ENCODE peak calls at places on chromosomes 13 and 19, in eight cellular contexts. M is A549, P is tibial nerve, U is stomach, T is transverse colon, I is ovary, W is K562, V is H1. Y is an unnamed sample.

GRCh38 chr19:16473875-16474397 is 2.2 kb upstream of the EPS15L1 start:
- DNase-seq in M (no peak), P (no peak), U (peak; percentile 55), T (no peak), I (no peak), W (no peak), V (no peak), Y (no peak)

GRCh38 chr19:13764101-13764807 is at the start of gene MRI1:
- DNase-seq in M (peak; percentile 40), P (peak; percentile 64), U (peak; percentile 82), T (peak; percentile 83), I (peak; percentile 93), W (peak; percentile 91), V (peak; percentile 72), Y (peak; percentile 92)

GRCh38 chr13:40145139-40145538 is 489.7 kb downstream of the COG6 start:
- DNase-seq in M (no peak), P (no peak), U (no peak), T (no peak), I (no peak), W (no peak), V (no peak), Y (no peak)

GRCh38 chr19:39595950-39596349 is 6.4 kb upstream of the LGALS13 start:
- DNase-seq in M (no peak), P (no peak), U (no peak), T (no peak), I (no peak), W (no peak), V (no peak), Y (no peak)

GRCh38 chr13:49062297-49062896 is 86.7 kb downstream of the FNDC3A start:
- DNase-seq in M (no peak), P (no peak), U (no peak), T (no peak), I (no peak), W (peak; percentile 14), V (no peak), Y (no peak)

GRCh38 chr19:51365211-51366049 is 758 bp downstream of the ETFB start:
- DNase-seq in M (peak; percentile 63), P (peak; percentile 22), U (peak; percentile 29), T (peak; percentile 45), I (peak; percentile 50), W (no peak), V (no peak), Y (peak; percentile 73)

GRCh38 chr13:98960331-98961203 is 17.3 kb downstream of the DOCK9 start:
- DNase-seq in M (no peak), P (no peak), U (no peak), T (no peak), I (no peak), W (no peak), V (no peak), Y (no peak)

GRCh38 chr13:85509512-85509911 is 289.7 kb downstream of the SLITRK6 start:
- DNase-seq in M (peak; percentile 73), P (no peak), U (no peak), T (no peak), I (no peak), W (no peak), V (no peak), Y (no peak)

GRCh38 chr13:111555268-111555633 is 234.8 kb downstream of the TEX29 start:
- DNase-seq in M (no peak), P (no peak), U (no peak), T (no peak), I (no peak), W (no peak), V (no peak), Y (no peak)

GRCh38 chr13:47437411-47437810 is 540.6 kb upstream of the HTR2A start:
- DNase-seq in M (no peak), P (no peak), U (no peak), T (no peak), I (no peak), W (no peak), V (no peak), Y (no peak)

GRCh38 chr19:9834726-9835506 is at the start of gene PIN1:
- DNase-seq in M (peak; percentile 96), P (peak; percentile 99), U (peak; percentile 100), T (peak; percentile 100), I (peak; percentile 99), W (peak; percentile 99), V (peak; percentile 98), Y (peak; percentile 99)
- TF ChIP-seq CTCF in M (no peak), P (peak; percentile 67), U (peak; percentile 44), T (peak; percentile 62), I (peak; percentile 85), W (peak; percentile 65), V (peak; percentile 63), Y (no peak)

DNA sequence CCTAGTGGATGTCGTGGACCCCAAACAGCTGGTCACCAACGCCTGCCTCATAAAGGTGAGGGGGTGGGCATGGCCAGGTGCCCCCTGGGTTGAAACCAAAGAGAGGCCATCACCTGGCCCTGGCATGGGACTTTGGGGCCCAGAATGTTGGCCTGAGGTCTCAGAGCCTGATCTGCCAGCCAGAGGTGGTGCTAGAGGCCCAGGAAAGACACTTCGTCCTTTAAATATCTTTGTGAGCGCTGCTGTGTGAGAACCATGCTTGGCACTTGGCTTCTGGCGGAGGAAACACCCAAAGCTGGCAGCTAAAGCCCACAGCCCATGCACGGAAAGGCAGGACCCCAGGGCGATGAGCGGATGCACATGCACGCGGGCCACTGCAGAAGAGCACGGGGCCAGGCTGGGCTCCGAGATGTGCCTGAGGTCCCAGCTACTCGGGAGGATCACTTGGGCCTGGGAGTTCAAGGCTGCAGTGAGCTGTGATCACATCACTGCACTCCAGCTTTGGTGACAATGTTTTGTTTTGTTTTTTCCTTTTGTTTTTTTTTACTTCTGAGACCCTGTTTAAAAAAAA is 4.3 kb upstream of the ADM5 start:
- DNase-seq in M (no peak), P (no peak), U (no peak), T (no peak), I (no peak), W (no peak), V (no peak), Y (no peak)
- TF ChIP-seq EP300 in M (no peak), P (no peak), U (no peak), T (no peak), I (no peak), W (no peak), V (no peak), Y (no peak)

GRCh38 chr13:30617315-30618185 is at the start of gene USPL1:
- DNase-seq in M (peak; percentile 99), P (peak; percentile 95), U (peak; percentile 98), T (peak; percentile 99), I (peak; percentile 98), W (peak; percentile 89), V (peak; percentile 94), Y (peak; percentile 99)
- TF ChIP-seq CTCF in M (no peak), P (peak; percentile 92), U (peak; percentile 62), T (peak; percentile 36), I (peak; percentile 80), W (peak; percentile 6), V (peak; percentile 12), Y (no peak)

GRCh38 chr19:4645718-4646117 is 6.4 kb downstream of the TNFAIP8L1 start:
- DNase-seq in M (no peak), P (no peak), U (no peak), T (no peak), I (no peak), W (no peak), V (no peak), Y (no peak)
- TF ChIP-seq EP300 in M (no peak), P (no peak), U (no peak), T (no peak), I (no peak), W (no peak), V (no peak), Y (no peak)

GRCh38 chr19:38417544-38418506 is 8.2 kb downstream of the RASGRP4 start:
- DNase-seq in M (peak; percentile 74), P (peak; percentile 11), U (peak; percentile 63), T (peak; percentile 75), I (peak; percentile 44), W (peak; percentile 86), V (peak; percentile 95), Y (peak; percentile 80)
- TF ChIP-seq CTCF in M (no peak), P (no peak), U (no peak), T (peak; percentile 7), I (no peak), W (no peak), V (no peak), Y (no peak)

DNA sequence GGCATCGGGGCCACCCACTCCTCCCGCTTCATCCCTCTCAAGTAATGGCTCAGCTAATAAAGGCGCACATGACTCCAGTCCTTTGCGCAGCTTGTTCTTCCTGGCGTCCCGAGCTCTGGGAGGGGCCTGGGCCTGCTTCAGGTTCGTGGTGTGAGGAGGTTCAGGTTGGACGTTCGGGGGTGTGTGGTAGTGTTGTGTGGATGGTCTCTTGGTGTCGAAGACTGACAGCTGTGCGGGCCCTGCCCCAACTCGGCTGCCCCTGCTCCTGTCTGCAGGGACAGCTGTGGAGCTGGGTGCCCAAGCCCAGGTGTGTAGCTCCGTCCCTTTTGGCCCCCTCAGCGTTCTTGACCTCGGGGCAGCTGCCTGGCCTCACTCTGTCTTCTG is 2.2 kb downstream of the RPS15 start:
- DNase-seq in M (no peak), P (no peak), U (no peak), T (no peak), I (peak; percentile 34), W (no peak), V (no peak), Y (no peak)
- TF ChIP-seq EP300 in M (no peak), P (no peak), U (no peak), T (no peak), I (no peak), W (no peak), V (no peak), Y (no peak)

GRCh38 chr13:45742985-45743384 is 40.9 kb downstream of the CBY2 start:
- DNase-seq in M (no peak), P (no peak), U (no peak), T (no peak), I (no peak), W (no peak), V (no peak), Y (no peak)

DNA sequence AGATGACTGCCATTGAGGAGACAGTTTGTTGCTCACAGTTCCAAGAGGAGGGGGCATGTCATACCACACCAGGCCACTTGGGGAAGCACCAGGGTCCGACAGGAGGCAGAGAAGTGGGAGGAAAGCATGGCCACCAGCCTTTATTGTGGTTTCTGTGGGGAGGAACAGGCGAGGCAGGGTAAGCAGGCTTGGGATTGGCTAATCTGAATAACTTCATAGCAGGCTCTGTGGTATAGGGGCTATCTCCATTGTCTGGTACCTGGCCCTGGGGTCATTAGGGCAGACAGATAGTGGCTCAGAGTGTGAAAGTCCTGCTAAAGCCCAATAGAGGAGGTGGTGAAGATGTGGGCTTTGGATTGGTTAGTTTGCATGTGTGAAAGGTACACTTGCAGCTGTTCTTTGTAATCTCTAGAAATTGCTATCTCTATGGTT is 35.5 kb downstream of the CBY2 start:
- DNase-seq in M (peak; percentile 8), P (no peak), U (no peak), T (no peak), I (no peak), W (peak; percentile 20), V (peak; percentile 71), Y (no peak)
- TF ChIP-seq CTCF in M (no peak), P (no peak), U (no peak), T (no peak), I (no peak), W (peak; percentile 64), V (peak; percentile 74), Y (no peak)

GRCh38 chr13:21435710-21436151 is 23.4 kb downstream of the ZDHHC20 start:
- DNase-seq in M (peak; percentile 58), P (peak; percentile 56), U (peak; percentile 68), T (peak; percentile 63), I (no peak), W (peak; percentile 69), V (no peak), Y (peak; percentile 63)
- TF ChIP-seq EP300 in M (no peak), P (peak; percentile 71), U (no peak), T (no peak), I (no peak), W (no peak), V (no peak), Y (no peak)